ENCODE peak calls at places on chromosomes 2 and 18, in seven cellular contexts. P is ovary, Q is GM23248, I is Peyer's patch, F is left lung, K is IMR-90, J is AG04449. O is an unnamed sample.

GRCh38 chr2:37306024-37306423 is 18.6 kb downstream of the PRKD3 start:
- DNase-seq in P (no peak), Q (no peak), I (no peak), F (no peak), K (no peak), J (no peak), O (no peak)

GRCh38 chr2:188647671-188648070 is 326.5 kb upstream of the COL3A1 start:
- DNase-seq in P (no peak), Q (no peak), I (no peak), F (no peak), K (no peak), J (no peak), O (no peak)

GRCh38 chr2:49943944-49944803 is 789.9 kb upstream of the FSHR start:
- DNase-seq in P (no peak), Q (no peak), I (no peak), F (no peak), K (no peak), J (no peak), O (no peak)

GRCh38 chr2:1972428-1972827 is 228.1 kb upstream of the PXDN start:
- DNase-seq in P (no peak), Q (peak; percentile 14), I (no peak), F (no peak), K (no peak), J (no peak), O (peak; percentile 76)

GRCh38 chr2:157404363-157404762 is 39.5 kb downstream of the CYTIP start:
- DNase-seq in P (no peak), Q (peak; percentile 3), I (peak; percentile 77), F (no peak), K (no peak), J (no peak), O (no peak)

GRCh38 chr18:74715306-74715705 is 117.6 kb downstream of the ZNF407 start:
- DNase-seq in P (no peak), Q (no peak), I (no peak), F (no peak), K (no peak), J (no peak), O (no peak)

GRCh38 chr2:111246620-111247061 is 125.9 kb downstream of the BCL2L11 start:
- DNase-seq in P (no peak), Q (peak; percentile 65), I (no peak), F (no peak), K (peak; percentile 21), J (no peak), O (peak; percentile 25)

GRCh38 chr2:30382995-30383394 is 64.1 kb upstream of the LCLAT1 start:
- DNase-seq in P (no peak), Q (no peak), I (no peak), F (no peak), K (no peak), J (no peak), O (no peak)

GRCh38 chr2:69177785-69178636 is 165.0 kb downstream of the ANTXR1 start:
- DNase-seq in P (peak; percentile 81), Q (peak; percentile 97), I (peak; percentile 42), F (peak; percentile 92), K (peak; percentile 92), J (no peak), O (peak; percentile 80)

GRCh38 chr2:66772618-66773017 is 337.7 kb downstream of the MEIS1 start:
- DNase-seq in P (no peak), Q (no peak), I (no peak), F (no peak), K (no peak), J (no peak), O (no peak)

GRCh38 chr2:218732761-218733158 is 22.1 kb downstream of the TTLL4 start:
- DNase-seq in P (no peak), Q (peak; percentile 35), I (no peak), F (no peak), K (peak; percentile 49), J (no peak), O (no peak)

GRCh38 chr18:63697261-63697660 is 5.5 kb upstream of the SERPINB11 start:
- DNase-seq in P (no peak), Q (peak; percentile 44), I (no peak), F (no peak), K (peak; percentile 3), J (peak; percentile 24), O (no peak)

DNA sequence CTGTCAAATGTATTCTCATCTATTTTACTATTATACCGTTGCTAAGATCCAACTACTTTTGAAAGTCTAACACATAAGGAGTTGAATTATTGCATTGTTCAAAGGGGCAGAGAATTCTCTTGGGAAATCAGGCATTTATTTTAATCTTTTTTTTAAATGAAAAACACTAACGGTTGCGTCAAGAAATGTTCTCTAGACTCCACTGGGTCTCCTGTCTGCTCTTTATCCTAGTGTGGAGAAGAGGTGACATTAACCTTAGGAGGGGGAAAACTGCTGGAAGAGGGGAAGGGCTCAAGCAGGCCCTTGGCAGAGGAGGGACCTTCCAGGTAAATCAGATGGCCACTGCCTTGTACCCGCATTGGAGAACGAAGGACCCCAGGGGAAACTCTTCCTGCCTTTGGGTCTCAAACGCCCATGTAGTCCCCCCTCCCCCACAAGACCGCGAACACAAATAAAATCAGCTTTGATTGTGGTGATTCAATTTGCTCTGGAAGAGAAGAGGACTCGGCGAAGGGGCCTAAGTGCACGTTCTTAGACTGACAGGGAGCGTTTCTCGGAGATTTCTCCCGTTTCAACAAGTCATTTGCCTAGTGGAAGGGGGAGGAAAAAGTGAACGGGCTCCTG is 1.1 kb upstream of the APCDD1 start:
- DNase-seq in P (no peak), Q (peak; percentile 11), I (no peak), F (no peak), K (no peak), J (no peak), O (no peak)
- H3K4me3 ChIP-seq in P (peak overlapping the region; percentile 71), Q (no peak overlapping the region), I (no peak overlapping the region), F (peak overlapping the region; percentile 60), K (no peak overlapping the region), J (no peak overlapping the region), O (no peak overlapping the region)

GRCh38 chr2:203905661-203906060 is 30.9 kb upstream of the ICOS start:
- DNase-seq in P (no peak), Q (peak; percentile 39), I (no peak), F (no peak), K (peak; percentile 33), J (no peak), O (no peak)

GRCh38 chr2:203909192-203909945 is 27.2 kb upstream of the ICOS start:
- DNase-seq in P (no peak), Q (peak; percentile 87), I (no peak), F (no peak), K (peak; percentile 80), J (peak; percentile 41), O (peak; percentile 47)

GRCh38 chr2:203913947-203914346 is 22.6 kb upstream of the ICOS start:
- DNase-seq in P (no peak), Q (no peak), I (no peak), F (no peak), K (no peak), J (no peak), O (no peak)

GRCh38 chr2:203908344-203909185 is 28.0 kb upstream of the ICOS start:
- DNase-seq in P (no peak), Q (no peak), I (no peak), F (peak; percentile 64), K (no peak), J (no peak), O (no peak)

DNA sequence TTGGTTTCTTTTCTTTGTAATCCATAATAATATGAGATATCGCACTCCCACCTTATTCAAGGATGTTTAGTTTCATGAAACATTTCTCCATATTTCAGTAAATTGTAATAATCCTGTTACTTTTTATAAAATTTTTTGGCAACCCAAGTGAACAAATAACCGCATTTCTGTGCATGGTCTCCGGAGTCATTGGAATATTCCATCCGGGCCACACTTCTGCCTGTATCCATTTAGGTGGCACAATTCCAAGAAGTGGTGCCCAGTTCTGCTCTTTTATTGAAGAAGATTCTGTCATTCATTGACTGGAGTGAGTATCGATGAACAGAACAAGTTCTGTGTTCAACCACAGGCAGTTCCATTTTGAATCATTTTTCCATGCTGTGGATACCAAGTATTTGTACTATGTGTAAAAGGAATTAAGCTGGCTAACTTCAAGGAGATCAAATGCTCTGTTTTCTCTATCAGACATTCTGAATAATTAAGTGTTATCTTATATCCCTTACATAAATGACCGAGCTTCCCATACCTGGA is 26.6 kb upstream of the ICOS start:
- DNase-seq in P (no peak), Q (peak; percentile 45), I (no peak), F (no peak), K (no peak), J (no peak), O (no peak)
- H3K4me3 ChIP-seq in P (no peak overlapping the region), Q (peak overlapping the region; percentile 67), I (no peak overlapping the region), F (no peak overlapping the region), K (no peak overlapping the region), J (no peak overlapping the region), O (no peak overlapping the region)

GRCh38 chr18:56453576-56453975 is 184.8 kb downstream of the TXNL1 start:
- DNase-seq in P (no peak), Q (no peak), I (no peak), F (no peak), K (no peak), J (no peak), O (no peak)

GRCh38 chr18:56460590-56460989 is 177.8 kb downstream of the TXNL1 start:
- DNase-seq in P (no peak), Q (no peak), I (no peak), F (no peak), K (no peak), J (no peak), O (no peak)

GRCh38 chr18:56461151-56461550 is 177.2 kb downstream of the TXNL1 start:
- DNase-seq in P (no peak), Q (no peak), I (no peak), F (no peak), K (no peak), J (no peak), O (no peak)

GRCh38 chr18:56459451-56459777 is 179.0 kb downstream of the TXNL1 start:
- DNase-seq in P (no peak), Q (no peak), I (no peak), F (no peak), K (no peak), J (no peak), O (no peak)

GRCh38 chr18:56458770-56459450 is 179.5 kb downstream of the TXNL1 start:
- DNase-seq in P (no peak), Q (no peak), I (no peak), F (no peak), K (no peak), J (no peak), O (no peak)
- H3K4me3 ChIP-seq in P (no peak overlapping the region), Q (no peak overlapping the region), I (no peak overlapping the region), F (no peak overlapping the region), K (no peak overlapping the region), J (no peak overlapping the region), O (no peak overlapping the region)

DNA sequence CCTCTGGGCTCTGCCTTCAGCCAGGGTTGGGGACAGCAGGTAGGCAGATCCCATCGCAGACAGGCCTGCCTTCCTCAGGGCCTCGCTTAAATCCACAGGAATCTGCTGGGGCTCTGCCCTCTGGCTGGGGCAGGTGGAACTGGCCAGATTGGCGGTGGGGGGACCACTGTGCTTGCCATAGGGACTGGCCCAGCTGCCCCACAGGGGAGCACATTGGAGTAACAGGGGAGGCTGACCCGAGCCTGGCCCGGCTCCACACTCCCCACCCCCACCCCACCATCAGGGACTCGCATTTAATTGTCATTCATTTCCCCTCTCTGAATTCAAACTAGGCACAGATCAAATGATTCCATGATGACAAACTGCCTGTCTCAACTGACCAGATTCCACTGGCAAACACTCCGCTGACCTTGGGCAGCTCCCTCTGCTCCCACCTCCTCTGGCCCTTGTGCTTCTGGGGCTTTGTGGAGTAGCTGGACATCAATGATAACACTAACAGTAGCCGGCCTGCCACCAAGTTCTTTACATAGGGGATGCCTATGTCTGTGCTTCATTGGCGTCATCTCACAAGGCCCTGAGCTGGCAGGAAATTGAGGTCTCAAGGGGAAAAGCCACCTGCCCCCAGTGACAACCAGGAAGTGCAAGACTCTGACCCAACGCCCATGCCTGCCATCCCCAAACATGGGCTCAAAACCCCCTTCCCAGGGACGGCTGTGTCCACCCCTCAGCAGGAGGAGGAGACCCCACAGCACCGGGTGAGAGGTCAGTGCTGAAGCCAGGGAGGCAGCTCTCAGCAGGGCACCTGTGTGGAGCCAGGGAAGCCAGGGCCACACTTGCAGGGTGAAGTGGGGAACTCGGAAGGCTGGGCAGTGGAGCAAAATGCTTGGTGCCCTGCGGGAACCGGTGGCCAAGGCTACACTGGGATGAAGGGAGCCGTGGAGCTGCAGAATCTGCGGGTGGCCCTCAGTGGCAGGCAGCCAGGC is 2.1 kb upstream of the B3GNT7 start:
- DNase-seq in P (peak; percentile 41), Q (no peak), I (peak; percentile 79), F (peak; percentile 65), K (no peak), J (no peak), O (no peak)
- H3K4me3 ChIP-seq in P (no peak overlapping the region), Q (no peak overlapping the region), I (no peak overlapping the region), F (no peak overlapping the region), K (no peak overlapping the region), J (no peak overlapping the region), O (no peak overlapping the region)

O was measured in skeletal muscle cell.